ENCODE peak calls at places on chromosomes 16 and 17, in eight cellular contexts. One of them, this sample, is unnamed.
A peak's percentile ranks its signal among the peaks of the same experiment; 100 is the strongest.

GRCh38 chr17:18043491-18043890 is 4.3 kb downstream of the GID4 start:
- DNase-seq in lower leg skin: no peak
- DNase-seq in activated CD8-positive, alpha-beta T cell treated with anti-CD3 and anti-CD28 coated beads for 36 hours: no peak
- DNase-seq in tibial artery: no peak
- DNase-seq in H9: no peak
- DNase-seq in HL-60: no peak
- DNase-seq in Calu3: no peak
- DNase-seq in ovary: no peak
- DNase-seq in this sample: no peak

GRCh38 chr16:81633680-81634379 is 145.3 kb upstream of the PLCG2 start:
- DNase-seq in lower leg skin: no peak
- DNase-seq in activated CD8-positive, alpha-beta T cell treated with anti-CD3 and anti-CD28 coated beads for 36 hours: peak; percentile 37
- DNase-seq in tibial artery: no peak
- DNase-seq in H9: no peak
- DNase-seq in HL-60: no peak
- DNase-seq in Calu3: no peak
- DNase-seq in ovary: no peak
- DNase-seq in this sample: no peak

GRCh38 chr16:1290860-1291575 is 18.4 kb upstream of the UBE2I start:
- DNase-seq in lower leg skin: no peak
- DNase-seq in activated CD8-positive, alpha-beta T cell treated with anti-CD3 and anti-CD28 coated beads for 36 hours: no peak
- DNase-seq in tibial artery: no peak
- DNase-seq in H9: no peak
- DNase-seq in HL-60: no peak
- DNase-seq in Calu3: no peak
- DNase-seq in ovary: no peak
- DNase-seq in this sample: no peak

GRCh38 chr16:14309906-14310305 is 238.8 kb downstream of the MRTFB start:
- DNase-seq in lower leg skin: no peak
- DNase-seq in activated CD8-positive, alpha-beta T cell treated with anti-CD3 and anti-CD28 coated beads for 36 hours: peak; percentile 60
- DNase-seq in tibial artery: no peak
- DNase-seq in H9: no peak
- DNase-seq in HL-60: no peak
- DNase-seq in Calu3: no peak
- DNase-seq in ovary: no peak
- DNase-seq in this sample: no peak

GRCh38 chr16:29012913-29013641 is 28.2 kb downstream of the LAT start:
- DNase-seq in lower leg skin: no peak
- DNase-seq in activated CD8-positive, alpha-beta T cell treated with anti-CD3 and anti-CD28 coated beads for 36 hours: peak; percentile 52
- DNase-seq in tibial artery: no peak
- DNase-seq in H9: no peak
- DNase-seq in HL-60: peak; percentile 33
- DNase-seq in Calu3: no peak
- DNase-seq in ovary: no peak
- DNase-seq in this sample: no peak

GRCh38 chr17:27396941-27397340 is 59.3 kb upstream of the KSR1 start:
- DNase-seq in lower leg skin: peak; percentile 70
- DNase-seq in activated CD8-positive, alpha-beta T cell treated with anti-CD3 and anti-CD28 coated beads for 36 hours: no peak
- DNase-seq in tibial artery: no peak
- DNase-seq in H9: no peak
- DNase-seq in HL-60: peak; percentile 18
- DNase-seq in Calu3: no peak
- DNase-seq in ovary: no peak
- DNase-seq in this sample: no peak

GRCh38 chr16:49140618-49141017 is 141.0 kb downstream of the CBLN1 start:
- DNase-seq in lower leg skin: no peak
- DNase-seq in activated CD8-positive, alpha-beta T cell treated with anti-CD3 and anti-CD28 coated beads for 36 hours: no peak
- DNase-seq in tibial artery: no peak
- DNase-seq in H9: no peak
- DNase-seq in HL-60: no peak
- DNase-seq in Calu3: no peak
- DNase-seq in ovary: no peak
- DNase-seq in this sample: no peak

GRCh38 chr16:23227529-23227928 is 45.0 kb downstream of the SCNN1G start:
- DNase-seq in lower leg skin: no peak
- DNase-seq in activated CD8-positive, alpha-beta T cell treated with anti-CD3 and anti-CD28 coated beads for 36 hours: no peak
- DNase-seq in tibial artery: no peak
- DNase-seq in H9: no peak
- DNase-seq in HL-60: no peak
- DNase-seq in Calu3: no peak
- DNase-seq in ovary: no peak
- DNase-seq in this sample: no peak

GRCh38 chr16:11857161-11857560 is 5.8 kb upstream of the RSL1D1 start:
- DNase-seq in lower leg skin: no peak
- DNase-seq in activated CD8-positive, alpha-beta T cell treated with anti-CD3 and anti-CD28 coated beads for 36 hours: no peak
- DNase-seq in tibial artery: no peak
- DNase-seq in H9: no peak
- DNase-seq in HL-60: no peak
- DNase-seq in Calu3: no peak
- DNase-seq in ovary: no peak
- DNase-seq in this sample: no peak

GRCh38 chr17:45135978-45136791 is 698 bp downstream of the ACBD4 start:
- DNase-seq in lower leg skin: no peak
- DNase-seq in activated CD8-positive, alpha-beta T cell treated with anti-CD3 and anti-CD28 coated beads for 36 hours: peak; percentile 13
- DNase-seq in tibial artery: no peak
- DNase-seq in H9: no peak
- DNase-seq in HL-60: no peak
- DNase-seq in Calu3: no peak
- DNase-seq in ovary: peak; percentile 22
- DNase-seq in this sample: no peak

GRCh38 chr17:70869402-70870085 is 700.2 kb downstream of the KCNJ2 start:
- DNase-seq in lower leg skin: no peak
- DNase-seq in activated CD8-positive, alpha-beta T cell treated with anti-CD3 and anti-CD28 coated beads for 36 hours: no peak
- DNase-seq in tibial artery: no peak
- DNase-seq in H9: no peak
- DNase-seq in HL-60: no peak
- DNase-seq in Calu3: no peak
- DNase-seq in ovary: no peak
- DNase-seq in this sample: no peak

GRCh38 chr16:21301895-21302291 is 23.8 kb upstream of the CRYM start:
- DNase-seq in lower leg skin: no peak
- DNase-seq in activated CD8-positive, alpha-beta T cell treated with anti-CD3 and anti-CD28 coated beads for 36 hours: no peak
- DNase-seq in tibial artery: no peak
- DNase-seq in H9: no peak
- DNase-seq in HL-60: no peak
- DNase-seq in Calu3: no peak
- DNase-seq in ovary: no peak
- DNase-seq in this sample: no peak

GRCh38 chr17:82718986-82719685 is 2.6 kb downstream of the FN3KRP start:
- DNase-seq in lower leg skin: no peak
- DNase-seq in activated CD8-positive, alpha-beta T cell treated with anti-CD3 and anti-CD28 coated beads for 36 hours: no peak
- DNase-seq in tibial artery: no peak
- DNase-seq in H9: no peak
- DNase-seq in HL-60: no peak
- DNase-seq in Calu3: no peak
- DNase-seq in ovary: no peak
- DNase-seq in this sample: no peak

GRCh38 chr16:30416624-30417298 is 9.4 kb downstream of the ZNF771 start:
- DNase-seq in lower leg skin: no peak
- DNase-seq in activated CD8-positive, alpha-beta T cell treated with anti-CD3 and anti-CD28 coated beads for 36 hours: no peak
- DNase-seq in tibial artery: no peak
- DNase-seq in H9: no peak
- DNase-seq in HL-60: no peak
- DNase-seq in Calu3: no peak
- DNase-seq in ovary: no peak
- DNase-seq in this sample: no peak

GRCh38 chr17:47288531-47289116 is 35.0 kb downstream of the ITGB3 start:
- DNase-seq in lower leg skin: no peak
- DNase-seq in activated CD8-positive, alpha-beta T cell treated with anti-CD3 and anti-CD28 coated beads for 36 hours: no peak
- DNase-seq in tibial artery: no peak
- DNase-seq in H9: no peak
- DNase-seq in HL-60: no peak
- DNase-seq in Calu3: no peak
- DNase-seq in ovary: no peak
- DNase-seq in this sample: no peak

GRCh38 chr16:80060470-80060869 is 459.9 kb upstream of the MAF start:
- DNase-seq in lower leg skin: no peak
- DNase-seq in activated CD8-positive, alpha-beta T cell treated with anti-CD3 and anti-CD28 coated beads for 36 hours: no peak
- DNase-seq in tibial artery: no peak
- DNase-seq in H9: no peak
- DNase-seq in HL-60: no peak
- DNase-seq in Calu3: no peak
- DNase-seq in ovary: no peak
- DNase-seq in this sample: no peak

GRCh38 chr16:3492356-3492755 is 2.9 kb downstream of the C16orf90 start:
- DNase-seq in lower leg skin: no peak
- DNase-seq in activated CD8-positive, alpha-beta T cell treated with anti-CD3 and anti-CD28 coated beads for 36 hours: no peak
- DNase-seq in tibial artery: no peak
- DNase-seq in H9: no peak
- DNase-seq in HL-60: no peak
- DNase-seq in Calu3: no peak
- DNase-seq in ovary: no peak
- DNase-seq in this sample: no peak

GRCh38 chr17:48502901-48503300 is 27.9 kb downstream of the HOXB1 start:
- DNase-seq in lower leg skin: no peak
- DNase-seq in activated CD8-positive, alpha-beta T cell treated with anti-CD3 and anti-CD28 coated beads for 36 hours: no peak
- DNase-seq in tibial artery: no peak
- DNase-seq in H9: no peak
- DNase-seq in HL-60: no peak
- DNase-seq in Calu3: no peak
- DNase-seq in ovary: no peak
- DNase-seq in this sample: no peak

GRCh38 chr17:48505788-48506187 is 25.0 kb downstream of the HOXB1 start:
- DNase-seq in lower leg skin: no peak
- DNase-seq in activated CD8-positive, alpha-beta T cell treated with anti-CD3 and anti-CD28 coated beads for 36 hours: peak; percentile 71
- DNase-seq in tibial artery: no peak
- DNase-seq in H9: no peak
- DNase-seq in HL-60: peak; percentile 11
- DNase-seq in Calu3: peak; percentile 66
- DNase-seq in ovary: no peak
- DNase-seq in this sample: no peak

GRCh38 chr17:48504953-48505352 is 25.9 kb downstream of the HOXB1 start:
- DNase-seq in lower leg skin: no peak
- DNase-seq in activated CD8-positive, alpha-beta T cell treated with anti-CD3 and anti-CD28 coated beads for 36 hours: no peak
- DNase-seq in tibial artery: no peak
- DNase-seq in H9: no peak
- DNase-seq in HL-60: no peak
- DNase-seq in Calu3: no peak
- DNase-seq in ovary: no peak
- DNase-seq in this sample: no peak

GRCh38 chr17:48503747-48504146 is 27.1 kb downstream of the HOXB1 start:
- DNase-seq in lower leg skin: no peak
- DNase-seq in activated CD8-positive, alpha-beta T cell treated with anti-CD3 and anti-CD28 coated beads for 36 hours: no peak
- DNase-seq in tibial artery: no peak
- DNase-seq in H9: no peak
- DNase-seq in HL-60: no peak
- DNase-seq in Calu3: no peak
- DNase-seq in ovary: no peak
- DNase-seq in this sample: no peak

DNA sequence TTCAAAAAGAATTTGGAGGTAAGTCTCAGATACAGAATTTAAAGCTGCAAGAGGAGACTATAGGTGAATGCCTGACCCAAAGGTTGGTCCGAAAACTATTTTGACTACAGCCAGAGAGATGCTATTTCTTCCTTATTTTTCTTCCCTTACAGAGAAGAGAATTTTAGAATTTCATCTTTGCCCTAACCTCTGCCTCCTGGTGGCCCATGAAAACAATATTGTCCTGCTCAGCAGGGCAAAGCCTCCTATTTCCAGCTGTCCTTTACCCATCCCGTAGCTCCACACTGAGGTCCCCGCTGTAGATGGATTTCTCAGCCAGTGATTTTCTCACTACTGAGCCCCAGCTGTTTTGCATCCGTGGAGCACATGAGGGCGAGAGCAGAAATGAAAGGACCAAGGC is 24.6 kb downstream of the HOXB1 start:
- DNase-seq in lower leg skin: no peak
- DNase-seq in activated CD8-positive, alpha-beta T cell treated with anti-CD3 and anti-CD28 coated beads for 36 hours: no peak
- DNase-seq in tibial artery: no peak
- DNase-seq in H9: no peak
- DNase-seq in HL-60: no peak
- DNase-seq in Calu3: no peak
- DNase-seq in ovary: no peak
- DNase-seq in this sample: no peak
- TF ChIP-seq CTCF in lower leg skin: no peak
- TF ChIP-seq CTCF in activated CD8-positive, alpha-beta T cell treated with anti-CD3 and anti-CD28 coated beads for 36 hours: no peak
- TF ChIP-seq CTCF in tibial artery: no peak
- TF ChIP-seq CTCF in H9: no peak
- TF ChIP-seq CTCF in HL-60: no peak
- TF ChIP-seq CTCF in Calu3: peak; percentile 27
- TF ChIP-seq CTCF in ovary: no peak
- TF ChIP-seq CTCF in this sample: no peak

DNA sequence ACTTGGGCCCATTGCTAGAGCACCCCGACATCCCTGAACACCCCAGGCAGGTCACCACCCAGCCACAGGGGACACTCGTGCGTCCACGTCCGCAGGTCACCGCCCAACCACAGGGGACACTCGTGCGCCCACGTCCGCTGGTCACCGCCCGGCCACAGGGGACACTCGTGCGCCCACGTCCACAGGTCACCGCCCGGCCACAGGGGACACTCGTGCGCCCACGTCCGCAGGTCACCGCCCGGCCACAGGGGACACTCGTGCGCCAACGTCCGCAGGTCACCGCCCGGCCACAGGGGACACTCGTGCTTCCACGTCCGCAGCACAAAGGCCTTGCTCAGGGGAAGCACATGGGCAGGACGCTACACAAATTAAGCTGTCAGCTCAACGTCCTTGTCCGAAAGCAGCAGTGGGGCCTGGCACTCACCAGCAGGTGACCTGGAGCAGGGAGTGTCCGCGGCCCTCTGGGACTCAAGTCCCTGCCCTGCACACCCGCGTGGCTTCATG is 17.7 kb downstream of the GALNS start:
- DNase-seq in lower leg skin: no peak
- DNase-seq in activated CD8-positive, alpha-beta T cell treated with anti-CD3 and anti-CD28 coated beads for 36 hours: no peak
- DNase-seq in tibial artery: no peak
- DNase-seq in H9: no peak
- DNase-seq in HL-60: peak; percentile 58
- DNase-seq in Calu3: no peak
- DNase-seq in ovary: no peak
- DNase-seq in this sample: no peak
- TF ChIP-seq CTCF in lower leg skin: no peak
- TF ChIP-seq CTCF in activated CD8-positive, alpha-beta T cell treated with anti-CD3 and anti-CD28 coated beads for 36 hours: no peak
- TF ChIP-seq CTCF in tibial artery: no peak
- TF ChIP-seq CTCF in H9: peak; percentile 48
- TF ChIP-seq CTCF in HL-60: peak; percentile 78
- TF ChIP-seq CTCF in Calu3: peak; percentile 63
- TF ChIP-seq CTCF in ovary: no peak
- TF ChIP-seq CTCF in this sample: no peak

GRCh38 chr16:84048306-84048705 is 5.7 kb upstream of the SLC38A8 start:
- DNase-seq in lower leg skin: no peak
- DNase-seq in activated CD8-positive, alpha-beta T cell treated with anti-CD3 and anti-CD28 coated beads for 36 hours: peak; percentile 11
- DNase-seq in tibial artery: no peak
- DNase-seq in H9: peak; percentile 67
- DNase-seq in HL-60: no peak
- DNase-seq in Calu3: peak; percentile 55
- DNase-seq in ovary: no peak
- DNase-seq in this sample: no peak
- TF ChIP-seq CTCF in lower leg skin: no peak
- TF ChIP-seq CTCF in activated CD8-positive, alpha-beta T cell treated with anti-CD3 and anti-CD28 coated beads for 36 hours: no peak
- TF ChIP-seq CTCF in tibial artery: no peak
- TF ChIP-seq CTCF in H9: peak; percentile 68
- TF ChIP-seq CTCF in HL-60: no peak
- TF ChIP-seq CTCF in Calu3: no peak
- TF ChIP-seq CTCF in ovary: no peak
- TF ChIP-seq CTCF in this sample: no peak

DNA sequence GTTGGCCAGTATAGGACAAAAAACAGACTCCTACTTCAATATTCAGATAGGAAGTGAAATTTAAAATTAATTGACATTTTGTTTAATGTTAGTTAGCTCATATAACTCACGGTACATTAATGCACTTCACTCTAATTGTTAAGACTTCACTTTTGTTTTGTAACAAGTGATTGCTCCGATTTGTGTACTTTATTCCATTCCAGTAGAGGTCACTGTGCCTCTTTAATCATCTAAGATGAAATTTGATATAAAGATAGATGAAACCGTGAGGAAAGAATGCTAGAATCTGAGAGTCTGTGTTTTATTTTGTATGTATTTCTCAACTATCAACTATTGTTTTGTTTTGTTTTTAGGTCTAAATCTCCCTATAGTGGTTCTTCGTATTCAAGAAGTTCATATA is 29.0 kb downstream of the RBBP6 start:
- DNase-seq in lower leg skin: no peak
- DNase-seq in activated CD8-positive, alpha-beta T cell treated with anti-CD3 and anti-CD28 coated beads for 36 hours: no peak
- DNase-seq in tibial artery: no peak
- DNase-seq in H9: no peak
- DNase-seq in HL-60: no peak
- DNase-seq in Calu3: no peak
- DNase-seq in ovary: no peak
- DNase-seq in this sample: no peak
- TF ChIP-seq CTCF in lower leg skin: no peak
- TF ChIP-seq CTCF in activated CD8-positive, alpha-beta T cell treated with anti-CD3 and anti-CD28 coated beads for 36 hours: no peak
- TF ChIP-seq CTCF in tibial artery: peak; percentile 14
- TF ChIP-seq CTCF in H9: no peak
- TF ChIP-seq CTCF in HL-60: no peak
- TF ChIP-seq CTCF in Calu3: peak; percentile 32
- TF ChIP-seq CTCF in ovary: no peak
- TF ChIP-seq CTCF in this sample: no peak

This sample was measured in lung.